ENCODE peak calls at places on chromosome 19, in ten cellular contexts. P is cardiac muscle cell; X is endodermal cell; K is ELR; U is HEK293T; I is RPMI8226; Z is stimulated activated CD8-positive, alpha-beta memory T cell treated with anti-CD3 and anti-CD28 coated beads, Interleukin-2, amount 100 ng/mL, for 48 hours; W is cardiac fibroblast; O is T-helper 2 cell; N is activated CD8-positive, alpha-beta memory T cell treated with anti-CD3 and anti-CD28 coated beads for 4 hours. H is an unnamed sample.

GRCh38 chr19:1449467-1450442 is at the start of gene APC2:
- DNase-seq in W (no peak), P (no peak), I (no peak), Z (no peak), N (no peak), X (peak; percentile 89), K (peak; percentile 50), U (peak; percentile 78), O (peak; percentile 28), H (peak; percentile 22)

GRCh38 chr19:34263745-34264237 is 9.4 kb downstream of the GARRE1 start:
- DNase-seq in N (no peak), X (no peak), Z (no peak), K (no peak), W (no peak), U (no peak), O (no peak), I (no peak), P (no peak), H (no peak)

GRCh38 chr19:12156254-12157058 is at the start of gene ZNF625:
- DNase-seq in Z (peak; percentile 25), K (peak; percentile 92), P (peak; percentile 92), U (no peak), O (no peak), X (peak; percentile 99), W (peak; percentile 81), I (no peak), N (no peak), H (no peak)

GRCh38 chr19:3184847-3185481 is 766 bp upstream of the NCLN start:
- DNase-seq in O (peak; percentile 67), Z (peak; percentile 37), U (peak; percentile 68), N (peak; percentile 43), P (peak; percentile 80), W (no peak), I (peak; percentile 74), K (peak; percentile 80), X (no peak), H (no peak)

GRCh38 chr19:30231408-30232318 is 140.5 kb upstream of the ZNF536 start:
- DNase-seq in P (no peak), I (no peak), U (no peak), Z (no peak), X (no peak), W (no peak), O (no peak), N (no peak), K (no peak), H (no peak)

GRCh38 chr19:34687348-34687747 is 9.9 kb downstream of the ZNF302 start:
- DNase-seq in U (no peak), K (no peak), X (no peak), N (no peak), Z (no peak), O (no peak), P (no peak), I (no peak), W (no peak), H (no peak)

GRCh38 chr19:41327499-41328156 is 17.7 kb downstream of the CCDC97 start:
- DNase-seq in W (peak; percentile 32), X (peak; percentile 76), I (peak; percentile 95), Z (peak; percentile 87), U (no peak), P (peak; percentile 51), K (peak; percentile 47), O (peak; percentile 73), N (peak; percentile 76), H (no peak)

GRCh38 chr19:17333611-17334413 is 843 bp downstream of the ANO8 start:
- DNase-seq in U (no peak), X (peak; percentile 81), N (peak; percentile 75), O (peak; percentile 60), K (peak; percentile 92), I (peak; percentile 81), Z (peak; percentile 70), W (peak; percentile 81), P (peak; percentile 89), H (peak; percentile 81)

GRCh38 chr19:23249911-23250649 is at the start of gene ZNF724:
- DNase-seq in X (peak; percentile 98), I (peak; percentile 97), W (peak; percentile 99), N (peak; percentile 80), O (peak; percentile 79), K (peak; percentile 99), Z (peak; percentile 78), U (peak; percentile 82), P (peak; percentile 99), H (peak; percentile 96)

GRCh38 chr19:38710928-38711725 is 33.1 kb downstream of the CAPN12 start:
- DNase-seq in W (peak; percentile 73), K (peak; percentile 62), P (no peak), O (no peak), I (no peak), N (no peak), Z (no peak), U (no peak), X (no peak), H (no peak)

GRCh38 chr19:33194884-33195710 is 967 bp downstream of the LRP3 start:
- DNase-seq in P (peak; percentile 69), K (peak; percentile 50), X (peak; percentile 73), N (no peak), I (no peak), W (peak; percentile 60), U (peak; percentile 40), Z (no peak), O (no peak), H (no peak)

GRCh38 chr19:48501446-48501960 is 10.1 kb downstream of the LMTK3 start:
- DNase-seq in W (no peak), U (peak; percentile 68), N (no peak), I (peak; percentile 93), P (no peak), K (no peak), X (no peak), Z (no peak), O (peak; percentile 55), H (no peak)

GRCh38 chr19:33219261-33219812 is 6.3 kb downstream of the SLC7A10 start:
- DNase-seq in N (no peak), I (no peak), X (peak; percentile 81), U (no peak), W (peak; percentile 4), Z (no peak), P (peak; percentile 83), O (no peak), K (peak; percentile 17), H (no peak)

GRCh38 chr19:50467566-50467965 is 8.7 kb upstream of the EMC10 start:
- DNase-seq in I (no peak), K (no peak), X (no peak), O (no peak), N (no peak), P (no peak), W (no peak), U (no peak), Z (no peak), H (no peak)

GRCh38 chr19:48728882-48729645 is 9.5 kb upstream of the MAMSTR start:
- DNase-seq in O (no peak), K (no peak), I (no peak), P (peak; percentile 79), N (no peak), U (no peak), W (peak; percentile 20), Z (no peak), X (peak; percentile 81), H (no peak)

GRCh38 chr19:38990949-38991697 is 15.6 kb upstream of the FBXO17 start:
- DNase-seq in W (peak; percentile 25), X (no peak), N (no peak), I (no peak), Z (no peak), O (no peak), U (no peak), K (peak; percentile 52), P (peak; percentile 25), H (peak; percentile 19)